ENCODE peak calls at places on chromosomes 1 and 21, in four cellular contexts. One of them, this sample, is unnamed. For H3K27me3, the result is how much of the 10 kb centered on the place peaks cover.

GRCh38 chr1:16628361-16629111 is 15.2 kb upstream of the NBPF1 start:
- DNase-seq in dorsolateral prefrontal cortex: no peak
- DNase-seq in upper lobe of right lung: peak
- DNase-seq in mammary epithelial cell: no peak
- DNase-seq in this sample: peak

GRCh38 chr1:94245747-94246438 is 8.5 kb upstream of the ARHGAP29 start:
- DNase-seq in dorsolateral prefrontal cortex: no peak
- DNase-seq in upper lobe of right lung: no peak
- DNase-seq in mammary epithelial cell: no peak
- DNase-seq in this sample: no peak

GRCh38 chr1:47843781-47844555 is 153.2 kb downstream of the TRABD2B start:
- DNase-seq in dorsolateral prefrontal cortex: no peak
- DNase-seq in upper lobe of right lung: peak
- DNase-seq in mammary epithelial cell: no peak
- DNase-seq in this sample: peak

GRCh38 chr1:115153966-115154557 is 64.8 kb upstream of the TSPAN2 start:
- DNase-seq in dorsolateral prefrontal cortex: no peak
- DNase-seq in upper lobe of right lung: no peak
- DNase-seq in mammary epithelial cell: no peak
- DNase-seq in this sample: no peak

GRCh38 chr1:245827306-245827705 is 672.5 kb downstream of the KIF26B start:
- DNase-seq in dorsolateral prefrontal cortex: no peak
- DNase-seq in upper lobe of right lung: no peak
- DNase-seq in mammary epithelial cell: no peak
- DNase-seq in this sample: no peak

GRCh38 chr1:75132421-75133381 is 1.5 kb upstream of the LHX8 start:
- DNase-seq in dorsolateral prefrontal cortex: no peak
- DNase-seq in upper lobe of right lung: no peak
- DNase-seq in mammary epithelial cell: no peak
- DNase-seq in this sample: no peak

GRCh38 chr1:247210062-247210385 is 38.2 kb upstream of the ZNF124 start:
- DNase-seq in dorsolateral prefrontal cortex: no peak
- DNase-seq in upper lobe of right lung: no peak
- DNase-seq in mammary epithelial cell: no peak
- DNase-seq in this sample: no peak

GRCh38 chr1:115727706-115728249 is 40.7 kb downstream of the CASQ2 start:
- DNase-seq in dorsolateral prefrontal cortex: no peak
- DNase-seq in upper lobe of right lung: peak
- DNase-seq in mammary epithelial cell: peak
- DNase-seq in this sample: no peak

GRCh38 chr1:8473892-8474300 is 156.0 kb downstream of the SLC45A1 start:
- DNase-seq in dorsolateral prefrontal cortex: no peak
- DNase-seq in upper lobe of right lung: no peak
- DNase-seq in mammary epithelial cell: no peak
- DNase-seq in this sample: no peak

GRCh38 chr1:39387452-39387851 is 104.0 kb upstream of the BMP8A start:
- DNase-seq in dorsolateral prefrontal cortex: no peak
- DNase-seq in upper lobe of right lung: no peak
- DNase-seq in mammary epithelial cell: peak
- DNase-seq in this sample: peak

GRCh38 chr1:20430355-20431290 is 55.4 kb downstream of the CAMK2N1 start:
- DNase-seq in dorsolateral prefrontal cortex: no peak
- DNase-seq in upper lobe of right lung: no peak
- DNase-seq in mammary epithelial cell: no peak
- DNase-seq in this sample: peak

GRCh38 chr1:36693116-36693515 is 210.4 kb upstream of the CSF3R start:
- DNase-seq in dorsolateral prefrontal cortex: peak
- DNase-seq in upper lobe of right lung: no peak
- DNase-seq in mammary epithelial cell: no peak
- DNase-seq in this sample: no peak

GRCh38 chr1:69271569-69271968 is 296.2 kb upstream of the LRRC7 start:
- DNase-seq in dorsolateral prefrontal cortex: no peak
- DNase-seq in upper lobe of right lung: no peak
- DNase-seq in mammary epithelial cell: no peak
- DNase-seq in this sample: no peak

GRCh38 chr1:10508511-10508951 is 33.8 kb downstream of the PEX14 start:
- DNase-seq in dorsolateral prefrontal cortex: no peak
- DNase-seq in upper lobe of right lung: no peak
- DNase-seq in mammary epithelial cell: no peak
- DNase-seq in this sample: no peak

GRCh38 chr1:208161005-208161404 is 83.2 kb downstream of the PLXNA2 start:
- DNase-seq in dorsolateral prefrontal cortex: no peak
- DNase-seq in upper lobe of right lung: no peak
- DNase-seq in mammary epithelial cell: no peak
- DNase-seq in this sample: no peak

GRCh38 chr1:173122958-173123852 is 72.5 kb upstream of the TNFSF18 start:
- DNase-seq in dorsolateral prefrontal cortex: no peak
- DNase-seq in upper lobe of right lung: peak
- DNase-seq in mammary epithelial cell: peak
- DNase-seq in this sample: peak

GRCh38 chr21:35963920-35964451 is 96.3 kb downstream of the SETD4 start:
- DNase-seq in dorsolateral prefrontal cortex: no peak
- DNase-seq in upper lobe of right lung: no peak
- DNase-seq in mammary epithelial cell: no peak
- DNase-seq in this sample: no peak

GRCh38 chr1:160377585-160378206 is 10.8 kb downstream of the NHLH1 start:
- DNase-seq in dorsolateral prefrontal cortex: no peak
- DNase-seq in upper lobe of right lung: no peak
- DNase-seq in mammary epithelial cell: peak
- DNase-seq in this sample: peak

GRCh38 chr1:91611498-91611917 is 110.9 kb downstream of the CDC7 start:
- DNase-seq in dorsolateral prefrontal cortex: no peak
- DNase-seq in upper lobe of right lung: peak
- DNase-seq in mammary epithelial cell: no peak
- DNase-seq in this sample: no peak

GRCh38 chr1:11550664-11551283 is 71.8 kb downstream of the DISP3 start:
- DNase-seq in dorsolateral prefrontal cortex: no peak
- DNase-seq in upper lobe of right lung: no peak
- DNase-seq in mammary epithelial cell: peak
- DNase-seq in this sample: peak

GRCh38 chr1:95012389-95012788 is 60.4 kb downstream of the ALG14 start:
- DNase-seq in dorsolateral prefrontal cortex: no peak
- DNase-seq in upper lobe of right lung: no peak
- DNase-seq in mammary epithelial cell: no peak
- DNase-seq in this sample: peak

GRCh38 chr1:248786106-248786665 is 30.6 kb upstream of the LYPD8 start:
- DNase-seq in dorsolateral prefrontal cortex: no peak
- DNase-seq in upper lobe of right lung: no peak
- DNase-seq in mammary epithelial cell: no peak
- DNase-seq in this sample: no peak

GRCh38 chr1:66350001-66350547 is 183.9 kb upstream of the SGIP1 start:
- DNase-seq in dorsolateral prefrontal cortex: no peak
- DNase-seq in upper lobe of right lung: no peak
- DNase-seq in mammary epithelial cell: peak
- DNase-seq in this sample: no peak

GRCh38 chr1:154325583-154326545 is 539 bp downstream of the ATP8B2 start:
- DNase-seq in dorsolateral prefrontal cortex: peak
- DNase-seq in upper lobe of right lung: no peak
- DNase-seq in mammary epithelial cell: peak
- DNase-seq in this sample: peak

GRCh38 chr1:201527879-201528278 is 11.0 kb upstream of the NAV1 start:
- DNase-seq in dorsolateral prefrontal cortex: no peak
- DNase-seq in upper lobe of right lung: no peak
- DNase-seq in mammary epithelial cell: no peak
- DNase-seq in this sample: no peak

GRCh38 chr1:201531551-201532425 is 7.1 kb upstream of the NAV1 start:
- DNase-seq in dorsolateral prefrontal cortex: no peak
- DNase-seq in upper lobe of right lung: no peak
- DNase-seq in mammary epithelial cell: no peak
- DNase-seq in this sample: peak

GRCh38 chr1:201533836-201534235 is 5.1 kb upstream of the NAV1 start:
- DNase-seq in dorsolateral prefrontal cortex: no peak
- DNase-seq in upper lobe of right lung: no peak
- DNase-seq in mammary epithelial cell: no peak
- DNase-seq in this sample: no peak

GRCh38 chr1:201528631-201529260 is 10.2 kb upstream of the NAV1 start:
- DNase-seq in dorsolateral prefrontal cortex: no peak
- DNase-seq in upper lobe of right lung: no peak
- DNase-seq in mammary epithelial cell: peak
- DNase-seq in this sample: no peak

GRCh38 chr1:201530741-201531521 is 8.0 kb upstream of the NAV1 start:
- DNase-seq in dorsolateral prefrontal cortex: peak
- DNase-seq in upper lobe of right lung: peak
- DNase-seq in mammary epithelial cell: peak
- DNase-seq in this sample: peak
- H3K27me3 ChIP-seq in dorsolateral prefrontal cortex: under half
- H3K27me3 ChIP-seq in upper lobe of right lung: under half
- H3K27me3 ChIP-seq in mammary epithelial cell: under half
- H3K27me3 ChIP-seq in this sample: under half

DNA sequence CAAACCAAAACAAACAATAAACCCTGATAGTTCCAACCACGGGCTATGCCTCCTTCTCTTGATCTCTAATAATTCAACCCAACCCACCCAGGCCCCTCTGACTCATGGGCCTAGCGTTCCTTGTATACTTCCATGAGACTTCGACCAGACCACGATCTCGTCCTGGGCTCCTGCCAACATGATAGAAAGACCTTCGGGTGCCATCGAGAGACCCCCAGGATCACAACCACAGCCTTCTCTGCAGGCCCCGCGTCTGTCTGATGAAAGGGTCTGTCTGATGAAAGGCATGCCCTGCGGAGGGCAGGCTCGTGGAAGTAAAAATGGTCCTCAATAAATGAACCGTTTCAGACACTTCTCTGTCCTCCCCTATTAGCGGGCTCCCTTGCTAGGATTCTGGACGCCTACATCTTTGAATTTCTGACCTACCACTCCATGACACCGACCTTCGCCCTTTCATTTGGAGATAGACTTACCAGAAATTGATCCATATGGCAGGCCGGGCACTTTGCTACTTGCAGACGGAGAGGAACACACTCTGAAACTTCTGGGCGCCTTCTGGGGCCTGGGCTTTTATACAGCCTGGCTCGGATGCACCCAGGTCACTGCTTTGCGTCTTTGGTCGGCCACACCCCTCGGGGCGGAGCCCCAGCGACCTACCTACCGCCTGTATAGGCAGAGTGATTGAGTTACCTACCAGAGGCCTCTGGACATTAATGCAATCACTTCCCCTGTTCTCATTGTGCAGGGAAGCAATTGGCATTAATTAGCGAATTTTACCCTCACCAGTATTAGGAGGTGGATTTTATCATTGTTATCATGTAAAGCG is 5.3 kb upstream of the KLF18 start:
- DNase-seq in dorsolateral prefrontal cortex: no peak
- DNase-seq in upper lobe of right lung: no peak
- DNase-seq in mammary epithelial cell: no peak
- DNase-seq in this sample: no peak
- H3K27me3 ChIP-seq in dorsolateral prefrontal cortex: under half
- H3K27me3 ChIP-seq in upper lobe of right lung: under half
- H3K27me3 ChIP-seq in mammary epithelial cell: under half
- H3K27me3 ChIP-seq in this sample: under half

DNA sequence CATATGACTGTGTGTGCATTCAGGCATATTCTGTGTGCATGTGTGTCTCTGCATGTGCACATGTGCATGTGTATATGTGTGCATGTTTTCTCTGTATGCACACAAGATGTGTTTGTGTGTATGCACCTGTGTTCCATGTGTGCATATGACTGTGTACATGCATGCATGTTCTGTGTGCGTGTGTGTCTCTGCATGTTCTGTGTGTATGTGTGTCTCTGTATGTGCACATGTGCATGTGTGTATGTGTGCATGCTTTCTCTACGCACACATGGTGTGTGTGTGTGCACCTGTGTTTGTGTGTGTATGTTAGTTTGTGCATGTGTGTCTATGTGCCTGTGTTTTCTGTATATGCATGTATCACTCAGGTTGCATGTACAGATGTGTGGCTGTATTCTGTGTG is 42.3 kb downstream of the AJAP1 start:
- DNase-seq in dorsolateral prefrontal cortex: no peak
- DNase-seq in upper lobe of right lung: no peak
- DNase-seq in mammary epithelial cell: no peak
- DNase-seq in this sample: no peak
- H3K27me3 ChIP-seq in dorsolateral prefrontal cortex: under half
- H3K27me3 ChIP-seq in upper lobe of right lung: under half
- H3K27me3 ChIP-seq in mammary epithelial cell: under half
- H3K27me3 ChIP-seq in this sample: under half

DNA sequence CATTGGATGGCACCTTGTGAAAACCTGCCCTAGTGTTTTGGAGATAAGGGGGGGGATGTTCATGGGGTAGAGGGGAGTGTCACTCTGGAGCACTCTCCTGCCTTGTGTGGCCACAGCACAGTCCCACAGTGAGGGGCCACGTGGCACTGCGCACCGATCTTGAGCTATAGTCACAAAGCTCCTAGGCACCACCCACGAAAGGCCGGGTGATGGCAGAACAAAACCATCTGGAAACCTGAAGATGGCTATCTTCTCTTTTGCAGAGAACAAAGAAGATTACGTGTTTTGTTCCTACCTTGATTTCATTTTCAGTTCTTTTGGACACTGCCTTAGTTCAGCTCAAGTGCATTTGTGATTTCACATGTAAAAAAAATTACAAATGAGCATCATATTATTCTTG is 220.6 kb downstream of the RGS7 start:
- DNase-seq in dorsolateral prefrontal cortex: no peak
- DNase-seq in upper lobe of right lung: no peak
- DNase-seq in mammary epithelial cell: no peak
- DNase-seq in this sample: no peak
- H3K27me3 ChIP-seq in dorsolateral prefrontal cortex: under half
- H3K27me3 ChIP-seq in upper lobe of right lung: under half
- H3K27me3 ChIP-seq in mammary epithelial cell: under half
- H3K27me3 ChIP-seq in this sample: under half

DNA sequence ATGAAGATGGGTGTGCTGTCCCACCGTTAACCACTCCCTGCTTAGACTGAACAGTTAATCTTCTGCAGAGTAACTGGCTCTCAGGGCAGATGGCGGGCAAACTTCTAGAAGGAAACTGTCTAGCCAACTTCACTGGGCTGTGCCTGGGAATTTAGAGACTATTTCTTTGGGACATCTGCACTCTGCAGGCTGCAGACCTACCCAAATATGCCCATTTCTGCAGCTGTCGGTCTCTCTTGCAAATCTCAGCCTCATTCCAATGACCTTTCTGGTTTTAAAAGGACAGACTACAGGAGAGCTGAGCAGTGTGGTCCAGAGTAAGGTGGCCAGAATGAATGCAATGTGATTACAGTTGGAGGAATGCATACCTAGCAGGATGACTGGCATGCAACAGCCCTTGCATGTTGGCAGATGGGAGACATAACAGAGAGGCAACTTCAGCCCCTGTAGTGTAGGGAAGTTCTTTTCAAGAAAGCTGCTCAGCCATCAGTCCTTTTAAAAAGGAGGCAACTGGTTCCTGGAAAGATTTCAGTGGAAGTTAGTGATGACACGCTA is 26.3 kb upstream of the IL20 start:
- DNase-seq in dorsolateral prefrontal cortex: no peak
- DNase-seq in upper lobe of right lung: no peak
- DNase-seq in mammary epithelial cell: no peak
- DNase-seq in this sample: no peak
- H3K27me3 ChIP-seq in dorsolateral prefrontal cortex: under half
- H3K27me3 ChIP-seq in upper lobe of right lung: under half
- H3K27me3 ChIP-seq in mammary epithelial cell: under half
- H3K27me3 ChIP-seq in this sample: under half

GRCh38 chr1:4971666-4972065 is 317.3 kb downstream of the AJAP1 start:
- DNase-seq in dorsolateral prefrontal cortex: no peak
- DNase-seq in upper lobe of right lung: no peak
- DNase-seq in mammary epithelial cell: no peak
- DNase-seq in this sample: no peak
- H3K27me3 ChIP-seq in dorsolateral prefrontal cortex: under half
- H3K27me3 ChIP-seq in upper lobe of right lung: under half
- H3K27me3 ChIP-seq in mammary epithelial cell: under half
- H3K27me3 ChIP-seq in this sample: under half

GRCh38 chr21:33069243-33069642 is 698 bp upstream of the OLIG1 start:
- DNase-seq in dorsolateral prefrontal cortex: no peak
- DNase-seq in upper lobe of right lung: no peak
- DNase-seq in mammary epithelial cell: no peak
- DNase-seq in this sample: no peak
- H3K27me3 ChIP-seq in dorsolateral prefrontal cortex: under half
- H3K27me3 ChIP-seq in upper lobe of right lung: half or more
- H3K27me3 ChIP-seq in mammary epithelial cell: half or more
- H3K27me3 ChIP-seq in this sample: half or more